ENCODE peak calls at places on chromosomes 6 and 20, in nine cellular contexts. Q, A, L, D, I, U, N, Y and E are unnamed samples.

GRCh38 chr6:11207199-11207968 is 25.1 kb downstream of the NEDD9 start:
- DNase-seq in N (peak; percentile 100), Q (no peak), L (no peak), Y (no peak), A (no peak), I (peak; percentile 98), U (peak; percentile 100), D (peak; percentile 100), E (peak; percentile 99)

GRCh38 chr20:47551841-47552240 is 50.2 kb downstream of the NCOA3 start:
- DNase-seq in Y (no peak), U (no peak), D (peak; percentile 40), L (no peak), I (no peak), Q (no peak), N (no peak), A (no peak), E (no peak)

GRCh38 chr6:75493400-75494064 is at the start of gene FILIP1:
- DNase-seq in Y (peak; percentile 18), U (peak; percentile 56), L (no peak), D (peak; percentile 63), Q (no peak), N (peak; percentile 79), I (peak; percentile 60), A (no peak), E (peak; percentile 29)

GRCh38 chr6:141634269-141634668 is 498.5 kb upstream of the GJE1 start:
- DNase-seq in L (no peak), Y (no peak), I (no peak), U (no peak), A (no peak), Q (no peak), D (no peak), N (no peak), E (no peak)

GRCh38 chr6:160386869-160387518 is 38.8 kb downstream of the SLC22A3 start:
- DNase-seq in D (no peak), Y (no peak), U (no peak), A (no peak), Q (no peak), N (peak; percentile 65), L (no peak), I (peak; percentile 62), E (peak; percentile 9)

GRCh38 chr6:111105578-111105977 is 18.3 kb downstream of the SLC16A10 start:
- DNase-seq in Q (no peak), L (peak; percentile 70), U (peak; percentile 31), D (peak; percentile 36), A (peak; percentile 90), N (peak; percentile 32), I (peak; percentile 27), Y (no peak), E (peak; percentile 22)

GRCh38 chr6:45626087-45626891 is 248.6 kb upstream of the SUPT3H start:
- DNase-seq in Q (no peak), N (peak; percentile 70), D (peak; percentile 81), L (no peak), U (peak; percentile 84), I (peak; percentile 78), A (no peak), Y (peak; percentile 9), E (peak; percentile 80)

GRCh38 chr6:125095501-125096301 is 57.9 kb upstream of the TPD52L1 start:
- DNase-seq in A (no peak), U (peak; percentile 76), Y (no peak), L (no peak), Q (no peak), D (peak; percentile 78), I (peak; percentile 85), N (peak; percentile 91), E (peak; percentile 65)

GRCh38 chr20:43799150-43799711 is 72.4 kb upstream of the GTSF1L start:
- DNase-seq in U (peak; percentile 37), N (peak; percentile 4), Y (peak; percentile 66), Q (no peak), A (no peak), L (no peak), D (no peak), I (peak; percentile 25), E (no peak)

GRCh38 chr6:132179955-132180354 is 221.3 kb downstream of the MOXD1 start:
- DNase-seq in A (no peak), D (no peak), Q (peak; percentile 68), U (no peak), Y (no peak), I (no peak), L (no peak), N (no peak), E (no peak)

GRCh38 chr20:24917797-24918578 is 31.1 kb upstream of the CST7 start:
- DNase-seq in I (peak; percentile 68), N (peak; percentile 74), A (peak; percentile 83), Y (peak; percentile 74), L (peak; percentile 66), U (peak; percentile 58), D (peak; percentile 71), Q (peak; percentile 66), E (peak; percentile 65)

GRCh38 chr20:50379049-50379990 is 130.9 kb upstream of the PTPN1 start:
- DNase-seq in N (peak; percentile 97), Q (no peak), I (peak; percentile 97), L (peak; percentile 89), U (peak; percentile 92), Y (no peak), A (peak; percentile 93), D (peak; percentile 91), E (no peak)

GRCh38 chr20:48384147-48384818 is 443.5 kb downstream of the PREX1 start:
- DNase-seq in D (no peak), Y (no peak), U (no peak), L (no peak), N (no peak), Q (no peak), I (no peak), A (no peak), E (no peak)

GRCh38 chr20:33576432-33576883 is 85.7 kb upstream of the C20orf144 start:
- DNase-seq in Q (no peak), I (peak; percentile 20), D (no peak), N (no peak), Y (no peak), L (no peak), U (peak; percentile 5), A (no peak), E (no peak)
- TF ChIP-seq CTCF in Q (no peak), I (peak; percentile 16), D (no peak), N (no peak), Y (no peak), L (no peak), U (no peak), A (no peak), E (no peak)

GRCh38 chr6:41448256-41448655 is 97.9 kb upstream of the FOXP4 start:
- DNase-seq in N (no peak), Q (no peak), Y (no peak), U (no peak), A (no peak), D (no peak), L (no peak), I (no peak), E (no peak)
- H3K4me3 ChIP-seq in N (no peak overlapping the region), Q (no peak overlapping the region), Y (no peak overlapping the region), U (no peak overlapping the region), A (no peak overlapping the region), D (no peak overlapping the region), L (no peak overlapping the region), I (no peak overlapping the region), E (no peak overlapping the region)

GRCh38 chr6:24403501-24403824 is 727 bp downstream of the MRS2 start:
- DNase-seq in U (no peak), Q (no peak), N (no peak), D (no peak), A (no peak), I (no peak), L (no peak), Y (no peak), E (peak; percentile 27)

GRCh38 chr6:24397631-24398030 is 5.1 kb upstream of the MRS2 start:
- DNase-seq in L (no peak), A (no peak), Q (no peak), Y (no peak), D (no peak), N (no peak), I (no peak), U (no peak), E (no peak)

GRCh38 chr6:24405262-24405661 is 2.5 kb downstream of the MRS2 start:
- DNase-seq in N (no peak), U (no peak), Y (no peak), D (no peak), A (no peak), Q (no peak), L (no peak), I (no peak), E (no peak)

GRCh38 chr6:24401458-24401857 is 1.3 kb upstream of the MRS2 start:
- DNase-seq in A (no peak), D (no peak), Q (no peak), I (no peak), N (no peak), Y (no peak), L (no peak), U (no peak), E (no peak)

DNA sequence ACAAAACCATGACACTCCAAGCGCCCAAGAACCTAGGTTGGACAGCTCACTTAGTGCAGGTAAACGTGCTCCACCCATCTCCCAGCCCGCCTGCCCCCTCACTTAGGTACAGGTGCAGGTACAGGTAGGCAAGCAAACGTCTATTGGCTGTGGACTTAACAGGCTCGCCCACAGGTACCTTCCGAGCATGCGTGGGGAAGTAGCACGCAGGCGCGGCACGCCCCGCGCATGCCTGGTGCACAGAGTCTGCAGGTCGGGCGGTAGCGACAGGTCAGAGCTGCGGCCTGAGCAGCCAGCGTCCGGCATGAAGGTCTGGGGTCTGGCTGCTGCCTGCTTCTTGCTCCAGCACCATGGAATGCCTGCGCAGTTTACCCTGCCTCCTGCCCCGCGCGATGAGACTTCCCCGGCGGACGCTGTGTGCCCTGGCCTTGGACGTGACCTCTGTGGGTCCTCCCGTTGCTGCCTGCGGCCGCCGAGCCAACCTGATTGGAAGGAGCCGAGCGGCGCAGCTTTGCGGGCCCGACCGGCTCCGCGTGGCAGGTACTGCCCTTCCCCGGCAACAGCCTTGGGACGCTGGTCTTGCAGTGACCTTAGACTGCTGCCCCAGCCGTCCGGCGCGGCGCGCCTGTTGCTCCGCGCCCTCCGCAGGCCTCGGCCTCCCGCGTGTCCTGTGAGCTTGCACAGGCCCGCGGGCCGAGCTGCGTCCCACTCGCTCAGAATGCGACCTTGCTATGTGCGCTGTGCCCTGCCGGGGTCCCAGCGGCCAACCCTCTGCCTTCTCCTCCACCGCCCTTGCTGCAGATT is at the start of gene MRS2:
- DNase-seq in L (peak; percentile 86), A (peak; percentile 95), U (peak; percentile 66), D (peak; percentile 71), N (peak; percentile 78), I (peak; percentile 71), Y (peak; percentile 92), Q (peak; percentile 95), E (peak; percentile 78)
- TF ChIP-seq CTCF in L (no peak), A (no peak), U (no peak), D (no peak), N (no peak), I (no peak), Y (no peak), Q (no peak), E (no peak)

DNA sequence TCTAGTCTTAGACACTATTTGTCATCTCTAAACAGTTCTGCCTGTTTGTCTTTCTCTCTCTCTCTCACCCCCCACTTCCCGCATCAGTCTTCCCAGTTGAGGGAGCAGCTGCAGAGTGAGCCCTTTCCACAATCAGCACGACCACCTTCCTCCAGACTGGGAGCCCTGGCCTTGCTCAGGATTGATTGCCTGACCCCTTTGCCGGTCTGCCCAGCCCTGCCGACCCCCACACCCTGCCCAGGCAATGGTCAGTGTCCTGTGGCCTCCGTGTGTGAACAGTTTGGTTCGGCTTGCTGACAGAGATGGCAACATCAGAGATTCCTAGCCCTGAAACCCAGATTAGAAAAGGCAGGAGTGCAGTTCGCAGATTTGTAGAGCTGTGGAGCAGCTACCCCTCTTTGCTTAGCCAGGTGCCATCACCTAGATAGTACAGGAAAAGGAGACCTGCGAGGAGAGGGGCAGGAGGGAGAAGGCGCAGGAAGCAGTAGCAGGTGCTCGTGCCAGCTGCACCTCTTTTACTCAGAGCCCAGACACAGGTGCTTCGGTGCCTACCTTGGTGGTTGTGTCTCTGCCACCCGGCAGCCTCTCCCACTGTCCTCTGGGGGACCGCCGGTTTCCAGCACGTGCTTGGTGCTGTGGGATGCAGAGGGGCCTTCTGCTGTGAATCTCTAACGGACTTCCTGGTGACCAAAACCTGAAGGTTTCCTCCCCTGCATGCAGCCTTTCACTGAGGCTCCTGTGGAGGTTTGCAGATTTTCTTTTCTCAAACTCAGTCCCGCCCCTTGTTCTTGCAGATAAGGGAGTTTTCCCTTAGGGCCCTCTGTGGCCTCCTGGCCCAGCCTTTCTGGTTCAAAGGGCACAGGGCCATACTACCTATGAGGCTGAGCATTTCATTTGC is 92.4 kb downstream of the SCML4 start:
- DNase-seq in I (no peak), U (no peak), N (no peak), D (no peak), Q (peak; percentile 79), Y (no peak), A (no peak), L (no peak), E (no peak)
- H3K4me3 ChIP-seq in I (no peak overlapping the region), U (no peak overlapping the region), N (no peak overlapping the region), D (no peak overlapping the region), Q (peak overlapping the region; percentile 39), Y (no peak overlapping the region), A (peak overlapping the region; percentile 35), L (no peak overlapping the region), E (no peak overlapping the region)